ENCODE peak calls at places on chromosomes 16 and 17, in five cellular contexts. V is gastrocnemius medialis, M is HCT116, S is Peyer's patch, L is heart left ventricle. K is an unnamed sample. For H3K4me1, the result is how much of the 10 kb centered on the place peaks cover.

GRCh38 chr16:84665843-84666242 is 17.5 kb downstream of the KLHL36 start:
- DNase-seq in V (no peak), M (no peak), S (no peak), L (no peak), K (no peak)

GRCh38 chr16:65783709-65784474 is 582.6 kb upstream of the CDH5 start:
- DNase-seq in V (no peak), M (no peak), S (no peak), L (no peak), K (no peak)

GRCh38 chr17:42675984-42676423 is 790 bp downstream of the PLEKHH3 start:
- DNase-seq in V (no peak), M (no peak), S (no peak), L (peak), K (no peak)

GRCh38 chr16:30185683-30186421 is 2.5 kb downstream of the CORO1A start:
- DNase-seq in V (no peak), M (no peak), S (peak), L (peak), K (no peak)

GRCh38 chr17:45022655-45023339 is 28.6 kb downstream of the DCAKD start:
- DNase-seq in V (no peak), M (no peak), S (no peak), L (no peak), K (no peak)

GRCh38 chr17:19940722-19941464 is 36.7 kb downstream of the AKAP10 start:
- DNase-seq in V (no peak), M (no peak), S (no peak), L (no peak), K (no peak)

GRCh38 chr17:76004750-76005262 is 4.2 kb downstream of the CDK3 start:
- DNase-seq in V (no peak), M (no peak), S (no peak), L (no peak), K (no peak)

GRCh38 chr16:12091569-12092346 is 115.2 kb downstream of the SNX29 start:
- DNase-seq in V (no peak), M (no peak), S (peak), L (no peak), K (no peak)

GRCh38 chr16:80931985-80932720 is 74.5 kb downstream of the CMC2 start:
- DNase-seq in V (peak), M (no peak), S (peak), L (peak), K (no peak)

GRCh38 chr17:51707216-51707615 is 446.9 kb downstream of the UTP18 start:
- DNase-seq in V (no peak), M (no peak), S (no peak), L (no peak), K (no peak)

GRCh38 chr17:47720754-47721533 is 12.1 kb upstream of the TBX21 start:
- DNase-seq in V (no peak), M (peak), S (peak), L (no peak), K (no peak)

GRCh38 chr17:77434136-77435114 is 293.7 kb downstream of the SEC14L1 start:
- DNase-seq in V (no peak), M (no peak), S (no peak), L (no peak), K (no peak)

GRCh38 chr17:77591231-77591785 is 367.2 kb upstream of the TNRC6C start:
- DNase-seq in V (no peak), M (no peak), S (no peak), L (no peak), K (no peak)

GRCh38 chr16:1062895-1063294 is 9.7 kb upstream of the SSTR5 start:
- DNase-seq in V (no peak), M (no peak), S (no peak), L (no peak), K (no peak)

GRCh38 chr17:39787743-39788484 is 50.2 kb downstream of the GRB7 start:
- DNase-seq in V (no peak), M (no peak), S (no peak), L (no peak), K (no peak)

GRCh38 chr17:39791296-39791992 is 53.7 kb downstream of the GRB7 start:
- DNase-seq in V (no peak), M (no peak), S (no peak), L (no peak), K (no peak)

GRCh38 chr17:39794249-39794970 is 56.7 kb downstream of the GRB7 start:
- DNase-seq in V (no peak), M (no peak), S (peak), L (no peak), K (no peak)

GRCh38 chr17:39793473-39793872 is 55.7 kb downstream of the GRB7 start:
- DNase-seq in V (no peak), M (no peak), S (no peak), L (no peak), K (no peak)

DNA sequence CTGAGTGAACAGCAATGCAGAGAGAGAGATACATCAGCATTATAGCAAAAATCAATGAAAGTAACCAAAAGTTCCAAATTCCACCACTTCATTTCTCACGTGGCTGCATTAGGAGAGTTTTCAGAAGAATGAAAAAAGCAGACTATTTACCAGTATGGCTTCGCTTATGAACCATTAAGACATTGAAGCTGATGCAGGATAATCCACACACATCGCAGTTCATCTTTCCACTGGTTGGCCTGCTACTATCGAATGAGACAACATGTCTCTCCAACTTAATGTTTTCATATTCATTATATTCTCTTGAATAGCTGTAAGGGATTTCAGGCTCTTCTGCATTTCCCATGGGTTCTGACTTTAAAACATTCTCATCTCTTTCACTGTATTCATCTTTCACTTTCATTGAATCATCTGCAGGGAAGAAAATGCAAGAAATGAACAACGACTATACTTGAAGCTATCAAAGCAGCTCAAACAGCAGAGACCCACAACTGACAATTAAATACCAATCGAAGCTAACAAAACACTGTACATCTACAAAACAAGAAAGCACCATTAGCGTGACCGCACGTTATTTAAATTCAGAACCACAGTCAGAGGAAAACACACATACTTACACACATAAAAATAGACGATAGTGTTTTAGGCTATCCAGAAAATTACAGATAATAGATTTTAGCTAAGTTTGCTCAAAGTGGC is 54.9 kb downstream of the GRB7 start:
- DNase-seq in V (no peak), M (no peak), S (no peak), L (no peak), K (no peak)
- H3K4me1 ChIP-seq in V (under half), M (under half), S (under half), L (under half), K (under half)

GRCh38 chr16:14399397-14400284 is 230.4 kb downstream of the PARN start:
- DNase-seq in V (peak), M (peak), S (no peak), L (peak), K (no peak)
- TF ChIP-seq CTCF in V (no peak), M (no peak), S (no peak), L (no peak), K (no peak)

DNA sequence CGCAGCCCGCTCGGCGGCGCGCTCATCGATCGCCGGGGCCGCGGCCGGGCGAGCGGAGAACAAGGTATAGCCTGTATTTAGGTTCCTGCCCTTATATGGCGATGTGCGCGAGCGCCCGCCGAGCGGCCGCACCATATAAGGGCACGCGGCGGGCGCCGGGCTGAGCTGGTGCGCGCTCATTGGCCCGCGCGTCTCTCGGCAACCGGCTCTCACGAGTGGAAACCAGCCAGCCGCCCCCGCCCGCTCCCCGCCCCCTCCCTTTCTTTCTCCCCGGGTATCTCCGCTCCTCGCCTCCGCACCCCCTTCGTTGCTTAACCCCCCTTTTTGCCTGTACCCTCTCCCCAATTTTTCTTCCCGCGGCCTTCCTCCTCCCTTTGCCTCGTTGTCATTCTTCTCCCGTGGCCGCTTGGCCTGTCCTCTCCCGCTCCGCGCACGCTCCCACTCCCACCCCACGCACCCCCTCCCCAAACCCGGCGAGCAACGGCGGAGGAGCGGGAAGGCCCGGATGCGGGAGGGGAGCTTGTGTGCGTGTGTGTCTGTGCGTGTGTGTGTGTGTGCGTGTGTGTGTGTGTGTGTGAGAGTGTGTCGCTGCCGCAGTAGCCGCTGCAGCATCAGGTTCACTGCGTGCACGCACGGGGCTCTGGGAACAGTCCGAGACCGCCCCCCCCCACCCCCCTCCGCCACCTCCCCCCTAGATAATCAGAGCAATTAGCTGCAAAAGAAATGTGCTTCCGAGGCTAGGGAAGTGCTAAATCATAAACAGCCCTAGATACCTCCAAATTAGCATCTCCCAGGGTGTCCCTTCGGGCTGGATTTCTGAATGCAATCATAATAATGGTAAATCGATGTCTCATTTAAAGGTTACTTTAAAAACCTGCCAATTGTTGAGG is 13.5 kb upstream of the CBX8 start:
- DNase-seq in V (no peak), M (peak), S (peak), L (peak), K (no peak)
- TF ChIP-seq POLR2A in V (no peak), M (no peak), S (no peak), L (no peak), K (no peak)

GRCh38 chr16:83138512-83138911 is 511.7 kb downstream of the CDH13 start:
- DNase-seq in V (no peak), M (no peak), S (no peak), L (no peak), K (no peak)

GRCh38 chr16:83137894-83138293 is 511.1 kb downstream of the CDH13 start:
- DNase-seq in V (no peak), M (no peak), S (no peak), L (no peak), K (no peak)

GRCh38 chr16:83136924-83137323 is 510.2 kb downstream of the CDH13 start:
- DNase-seq in V (no peak), M (no peak), S (no peak), L (no peak), K (no peak)

GRCh38 chr16:83136419-83136818 is 509.6 kb downstream of the CDH13 start:
- DNase-seq in V (no peak), M (no peak), S (no peak), L (no peak), K (no peak)

GRCh38 chr16:83137326-83137770 is 510.6 kb downstream of the CDH13 start:
- DNase-seq in V (no peak), M (no peak), S (peak), L (no peak), K (no peak)
- H3K4me1 ChIP-seq in V (under half), M (under half), S (under half), L (under half), K (under half)

K was measured in vagina.